ENCODE peak calls at places on chromosomes 6 and 20, in nine cellular contexts. Z, Y, A, G, H, F, N, U and E are unnamed samples.

GRCh38 chr20:48962976-48963730 is 41.6 kb downstream of the ARFGEF2 start:
- DNase-seq in G (no peak), Y (no peak), N (no peak), A (no peak), H (no peak), Z (no peak), F (no peak), U (peak; percentile 85), E (no peak)

GRCh38 chr6:167497387-167498056 is 172.6 kb downstream of the TTLL2 start:
- DNase-seq in A (no peak), U (no peak), F (peak; percentile 11), N (no peak), H (no peak), Z (no peak), Y (no peak), G (no peak), E (no peak)

GRCh38 chr6:12269100-12269499 is 21.1 kb upstream of the EDN1 start:
- DNase-seq in U (no peak), A (no peak), F (no peak), Y (no peak), H (no peak), Z (no peak), N (no peak), G (no peak), E (no peak)

GRCh38 chr20:56411759-56412472 is at the start of gene CASS4:
- DNase-seq in Y (no peak), Z (peak; percentile 70), N (no peak), U (no peak), A (no peak), F (peak; percentile 83), G (no peak), H (peak; percentile 81), E (no peak)

GRCh38 chr20:32149566-32150170 is 40.2 kb downstream of the TM9SF4 start:
- DNase-seq in G (no peak), H (no peak), N (no peak), F (no peak), Y (no peak), Z (no peak), U (no peak), A (no peak), E (no peak)

GRCh38 chr20:38454556-38455473 is 17.8 kb upstream of the RALGAPB start:
- DNase-seq in F (no peak), A (peak; percentile 9), G (no peak), Z (no peak), N (no peak), U (no peak), H (no peak), Y (no peak), E (no peak)

GRCh38 chr20:5949943-5950270 is 426 bp downstream of the TRMT6 start:
- DNase-seq in F (no peak), N (peak; percentile 49), A (no peak), Y (no peak), H (no peak), Z (no peak), G (no peak), U (no peak), E (no peak)

GRCh38 chr6:82408952-82409421 is 45.4 kb downstream of the TPBG start:
- DNase-seq in U (no peak), Y (no peak), N (peak; percentile 35), G (no peak), A (no peak), F (peak; percentile 83), H (peak; percentile 45), Z (peak; percentile 42), E (peak; percentile 53)

GRCh38 chr6:99093781-99094180 is 146.0 kb upstream of the FBXL4 start:
- DNase-seq in Y (no peak), U (no peak), G (no peak), H (no peak), Z (no peak), F (no peak), N (no peak), A (no peak), E (no peak)

GRCh38 chr6:39421383-39422225 is 99.1 kb upstream of the KCNK16 start:
- DNase-seq in Y (no peak), Z (no peak), U (no peak), A (no peak), N (no peak), F (peak; percentile 3), H (no peak), G (no peak), E (no peak)

GRCh38 chr6:6932341-6932740 is 175.4 kb upstream of the RREB1 start:
- DNase-seq in N (no peak), F (no peak), A (no peak), Z (no peak), U (no peak), H (no peak), G (no peak), Y (no peak), E (no peak)

GRCh38 chr6:149895702-149896310 is 2.1 kb downstream of the RAET1E start:
- DNase-seq in A (no peak), Y (no peak), F (peak; percentile 80), H (peak; percentile 68), G (no peak), N (peak; percentile 46), Z (no peak), U (peak; percentile 33), E (no peak)

GRCh38 chr20:56439784-56440291 is 27.8 kb downstream of the CASS4 start:
- DNase-seq in U (peak; percentile 53), Z (peak; percentile 98), F (peak; percentile 94), Y (peak; percentile 35), N (no peak), H (peak; percentile 97), A (no peak), G (no peak), E (peak; percentile 95)

GRCh38 chr6:140711019-140711613 is 1336.7 kb upstream of the CITED2 start:
- DNase-seq in N (no peak), G (no peak), Y (no peak), U (no peak), Z (no peak), A (no peak), H (no peak), F (peak; percentile 11), E (no peak)

GRCh38 chr6:7146079-7146828 is 38.5 kb downstream of the RREB1 start:
- DNase-seq in Z (peak; percentile 38), G (no peak), F (peak; percentile 69), H (peak; percentile 69), N (no peak), A (peak; percentile 69), Y (peak; percentile 76), U (peak; percentile 64), E (no peak)

GRCh38 chr20:5168582-5169396 is 42.0 kb downstream of the CDS2 start:
- DNase-seq in N (no peak), G (no peak), A (no peak), Y (no peak), H (peak; percentile 70), U (peak; percentile 31), Z (no peak), F (peak; percentile 47), E (no peak)

GRCh38 chr20:3262566-3262965 is 23.6 kb upstream of the SLC4A11 start:
- DNase-seq in H (no peak), N (no peak), Z (no peak), F (peak; percentile 7), Y (no peak), G (no peak), A (no peak), U (no peak), E (no peak)

GRCh38 chr20:3680701-3681351 is 984 bp downstream of the ADAM33 start:
- DNase-seq in U (no peak), F (no peak), A (no peak), Y (no peak), H (no peak), N (no peak), Z (no peak), G (no peak), E (no peak)

GRCh38 chr6:106085687-106085983 is 501 bp upstream of the PRDM1 start:
- DNase-seq in A (no peak), U (no peak), F (no peak), Y (no peak), Z (no peak), N (no peak), H (peak; percentile 12), G (no peak), E (no peak)
- H3K4me3 ChIP-seq in A (peak overlapping the region; percentile 7), U (peak overlapping the region; percentile 31), F (peak overlapping the region; percentile 60), Y (peak overlapping the region; percentile 52), Z (peak overlapping the region; percentile 68), N (peak overlapping the region; percentile 67), H (peak overlapping the region; percentile 67), G (peak overlapping the region; percentile 1), E (peak overlapping the region; percentile 74)

GRCh38 chr6:119628691-119629621 is 279.4 kb upstream of the MAN1A1 start:
- DNase-seq in U (no peak), H (no peak), A (no peak), Z (no peak), Y (no peak), N (no peak), G (no peak), F (no peak), E (no peak)
- TF ChIP-seq CTCF in U (no peak), H (no peak), A (no peak), Z (no peak), Y (no peak), N (no peak), G (no peak), F (no peak), E (no peak)

GRCh38 chr20:44619294-44619693 is 32.2 kb downstream of the ADA start:
- DNase-seq in H (no peak), A (no peak), N (no peak), Z (no peak), G (no peak), F (no peak), U (no peak), Y (no peak), E (no peak)

GRCh38 chr20:44615876-44616603 is 33.7 kb downstream of the PKIG start:
- DNase-seq in U (no peak), G (peak; percentile 94), A (no peak), F (no peak), Y (no peak), H (no peak), N (no peak), Z (no peak), E (no peak)

GRCh38 chr20:44616604-44616964 is 34.2 kb downstream of the PKIG start:
- DNase-seq in Y (peak; percentile 46), F (no peak), U (no peak), N (no peak), G (no peak), Z (no peak), H (no peak), A (no peak), E (no peak)

GRCh38 chr20:44620030-44620429 is 31.5 kb downstream of the ADA start:
- DNase-seq in G (no peak), N (no peak), U (no peak), H (no peak), Y (no peak), A (no peak), Z (no peak), F (no peak), E (no peak)

DNA sequence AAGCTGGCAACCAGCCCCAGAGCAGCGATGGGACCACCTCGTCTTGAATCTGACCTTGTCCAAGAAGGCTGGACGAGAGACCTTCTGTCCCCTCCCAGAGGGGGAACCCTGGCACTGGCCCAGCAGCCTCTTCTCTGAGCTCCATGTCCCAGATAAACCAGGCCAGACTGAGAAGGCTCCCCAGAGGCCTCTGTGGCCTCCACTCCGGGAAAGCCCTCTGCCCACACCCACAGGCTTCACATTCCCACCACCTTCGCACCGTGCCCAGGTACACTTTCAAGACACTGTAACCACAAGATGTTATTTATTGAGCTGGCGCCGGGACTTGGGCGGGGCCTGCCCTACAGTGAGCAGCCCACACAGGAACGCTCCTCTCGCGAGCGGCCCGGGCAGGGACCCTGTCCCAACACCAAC is 33.2 kb downstream of the ADA start:
- DNase-seq in Z (no peak), A (no peak), N (no peak), H (no peak), U (peak; percentile 57), G (no peak), F (no peak), Y (peak; percentile 69), E (no peak)
- H3K4me3 ChIP-seq in Z (no peak overlapping the region), A (no peak overlapping the region), N (no peak overlapping the region), H (no peak overlapping the region), U (no peak overlapping the region), G (no peak overlapping the region), F (no peak overlapping the region), Y (no peak overlapping the region), E (no peak overlapping the region)

GRCh38 chr6:64505312-64505711 is 869.7 kb downstream of the PHF3 start:
- DNase-seq in G (no peak), H (no peak), U (no peak), Z (no peak), F (peak; percentile 13), A (peak; percentile 48), Y (no peak), N (no peak), E (no peak)
- TF ChIP-seq CTCF in G (peak; percentile 10), H (peak; percentile 54), U (peak; percentile 35), Z (no peak), F (peak; percentile 60), A (peak; percentile 15), Y (no peak), N (peak; percentile 21), E (no peak)